ENCODE peak calls at places on chromosomes 6 and 20, in eight cellular contexts. One of them, this sample, is unnamed.
A peak's percentile ranks its signal among the peaks of the same experiment; 100 is the strongest.

GRCh38 chr20:23879811-23880374 is 345 bp upstream of the CST5 start:
- DNase-seq in pancreas: no peak
- DNase-seq in lower lobe of right lung: peak; percentile 60
- DNase-seq in A549: no peak
- DNase-seq in brain microvascular endothelial cell: no peak
- DNase-seq in right cardiac atrium: no peak
- DNase-seq in upper lobe of left lung: peak; percentile 46
- DNase-seq in ascending aorta: no peak
- DNase-seq in this sample: no peak

GRCh38 chr6:157592566-157592965 is 211.6 kb downstream of the ZDHHC14 start:
- DNase-seq in pancreas: no peak
- DNase-seq in lower lobe of right lung: no peak
- DNase-seq in A549: no peak
- DNase-seq in brain microvascular endothelial cell: no peak
- DNase-seq in right cardiac atrium: no peak
- DNase-seq in upper lobe of left lung: no peak
- DNase-seq in ascending aorta: no peak
- DNase-seq in this sample: no peak

GRCh38 chr20:3101737-3102574 is 17.4 kb upstream of the AVP start:
- DNase-seq in pancreas: no peak
- DNase-seq in lower lobe of right lung: no peak
- DNase-seq in A549: no peak
- DNase-seq in brain microvascular endothelial cell: no peak
- DNase-seq in right cardiac atrium: no peak
- DNase-seq in upper lobe of left lung: peak; percentile 31
- DNase-seq in ascending aorta: no peak
- DNase-seq in this sample: no peak

GRCh38 chr20:14477125-14477524 is 139.7 kb upstream of the FLRT3 start:
- DNase-seq in pancreas: no peak
- DNase-seq in lower lobe of right lung: no peak
- DNase-seq in A549: no peak
- DNase-seq in brain microvascular endothelial cell: peak; percentile 57
- DNase-seq in right cardiac atrium: no peak
- DNase-seq in upper lobe of left lung: no peak
- DNase-seq in ascending aorta: no peak
- DNase-seq in this sample: peak; percentile 17

GRCh38 chr6:14707971-14708465 is 537.9 kb upstream of the JARID2 start:
- DNase-seq in pancreas: no peak
- DNase-seq in lower lobe of right lung: no peak
- DNase-seq in A549: no peak
- DNase-seq in brain microvascular endothelial cell: no peak
- DNase-seq in right cardiac atrium: no peak
- DNase-seq in upper lobe of left lung: no peak
- DNase-seq in ascending aorta: no peak
- DNase-seq in this sample: no peak

GRCh38 chr6:38750968-38751615 is 36.0 kb downstream of the DNAH8 start:
- DNase-seq in pancreas: no peak
- DNase-seq in lower lobe of right lung: no peak
- DNase-seq in A549: no peak
- DNase-seq in brain microvascular endothelial cell: no peak
- DNase-seq in right cardiac atrium: no peak
- DNase-seq in upper lobe of left lung: no peak
- DNase-seq in ascending aorta: no peak
- DNase-seq in this sample: no peak

GRCh38 chr20:48471734-48472408 is 355.9 kb downstream of the PREX1 start:
- DNase-seq in pancreas: no peak
- DNase-seq in lower lobe of right lung: no peak
- DNase-seq in A549: no peak
- DNase-seq in brain microvascular endothelial cell: no peak
- DNase-seq in right cardiac atrium: no peak
- DNase-seq in upper lobe of left lung: no peak
- DNase-seq in ascending aorta: no peak
- DNase-seq in this sample: no peak

GRCh38 chr6:167161895-167162467 is 4.2 kb upstream of the GPR31 start:
- DNase-seq in pancreas: no peak
- DNase-seq in lower lobe of right lung: no peak
- DNase-seq in A549: no peak
- DNase-seq in brain microvascular endothelial cell: no peak
- DNase-seq in right cardiac atrium: no peak
- DNase-seq in upper lobe of left lung: no peak
- DNase-seq in ascending aorta: no peak
- DNase-seq in this sample: no peak

GRCh38 chr6:38915205-38915925 is 133.2 kb upstream of the GLP1R start:
- DNase-seq in pancreas: no peak
- DNase-seq in lower lobe of right lung: no peak
- DNase-seq in A549: no peak
- DNase-seq in brain microvascular endothelial cell: no peak
- DNase-seq in right cardiac atrium: no peak
- DNase-seq in upper lobe of left lung: no peak
- DNase-seq in ascending aorta: no peak
- DNase-seq in this sample: no peak

GRCh38 chr6:161139766-161140553 is 133.9 kb downstream of the AGPAT4 start:
- DNase-seq in pancreas: no peak
- DNase-seq in lower lobe of right lung: no peak
- DNase-seq in A549: no peak
- DNase-seq in brain microvascular endothelial cell: no peak
- DNase-seq in right cardiac atrium: no peak
- DNase-seq in upper lobe of left lung: no peak
- DNase-seq in ascending aorta: no peak
- DNase-seq in this sample: no peak

GRCh38 chr6:140970485-140970884 is 1162.2 kb upstream of the GJE1 start:
- DNase-seq in pancreas: no peak
- DNase-seq in lower lobe of right lung: no peak
- DNase-seq in A549: no peak
- DNase-seq in brain microvascular endothelial cell: no peak
- DNase-seq in right cardiac atrium: no peak
- DNase-seq in upper lobe of left lung: no peak
- DNase-seq in ascending aorta: no peak
- DNase-seq in this sample: no peak

GRCh38 chr6:43856005-43856765 is 86.2 kb downstream of the VEGFA start:
- DNase-seq in pancreas: peak; percentile 79
- DNase-seq in lower lobe of right lung: peak; percentile 68
- DNase-seq in A549: peak; percentile 45
- DNase-seq in brain microvascular endothelial cell: peak; percentile 26
- DNase-seq in right cardiac atrium: no peak
- DNase-seq in upper lobe of left lung: peak; percentile 80
- DNase-seq in ascending aorta: no peak
- DNase-seq in this sample: peak; percentile 36

GRCh38 chr6:160972111-160972510 is 19.5 kb upstream of the MAP3K4 start:
- DNase-seq in pancreas: no peak
- DNase-seq in lower lobe of right lung: no peak
- DNase-seq in A549: no peak
- DNase-seq in brain microvascular endothelial cell: peak; percentile 93
- DNase-seq in right cardiac atrium: no peak
- DNase-seq in upper lobe of left lung: no peak
- DNase-seq in ascending aorta: no peak
- DNase-seq in this sample: peak; percentile 94

GRCh38 chr20:33305591-33306057 is 22.6 kb downstream of the BPIFB1 start:
- DNase-seq in pancreas: no peak
- DNase-seq in lower lobe of right lung: no peak
- DNase-seq in A549: no peak
- DNase-seq in brain microvascular endothelial cell: peak; percentile 2
- DNase-seq in right cardiac atrium: no peak
- DNase-seq in upper lobe of left lung: no peak
- DNase-seq in ascending aorta: no peak
- DNase-seq in this sample: no peak

GRCh38 chr6:110490110-110490509 is 13.7 kb upstream of the SLC22A16 start:
- DNase-seq in pancreas: no peak
- DNase-seq in lower lobe of right lung: no peak
- DNase-seq in A549: no peak
- DNase-seq in brain microvascular endothelial cell: no peak
- DNase-seq in right cardiac atrium: no peak
- DNase-seq in upper lobe of left lung: no peak
- DNase-seq in ascending aorta: no peak
- DNase-seq in this sample: no peak

GRCh38 chr6:9039258-9039657 is 603.9 kb upstream of the SLC35B3 start:
- DNase-seq in pancreas: no peak
- DNase-seq in lower lobe of right lung: no peak
- DNase-seq in A549: no peak
- DNase-seq in brain microvascular endothelial cell: no peak
- DNase-seq in right cardiac atrium: no peak
- DNase-seq in upper lobe of left lung: no peak
- DNase-seq in ascending aorta: no peak
- DNase-seq in this sample: no peak

DNA sequence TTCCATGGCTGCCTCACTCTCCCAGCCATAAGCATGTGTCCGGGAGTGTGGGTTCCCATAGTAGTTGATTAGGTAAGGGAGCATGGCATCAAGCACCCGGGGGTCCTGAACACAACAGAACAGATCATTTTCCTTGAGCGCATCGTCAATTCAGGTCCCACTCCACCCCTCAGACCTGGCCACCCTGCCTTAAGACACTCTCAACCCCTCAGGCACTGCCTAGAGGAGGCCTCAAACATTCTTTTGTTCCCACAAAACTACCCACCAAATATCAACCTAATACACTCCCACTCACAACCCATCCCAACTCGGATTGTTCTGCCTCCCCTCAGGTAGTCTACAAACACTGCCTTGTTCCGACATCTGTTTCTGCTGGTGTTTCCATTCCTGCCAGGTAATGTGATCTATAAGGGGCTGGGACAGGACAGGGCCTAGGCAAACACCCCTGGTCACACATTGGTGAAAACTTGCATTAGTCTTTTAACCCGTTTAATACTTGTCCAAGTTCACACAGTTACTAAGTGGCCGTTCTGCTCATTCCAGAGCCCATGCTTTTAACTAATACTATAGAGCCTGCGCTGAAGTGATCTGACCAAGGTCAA is 1.4 kb downstream of the NFS1 start:
- DNase-seq in pancreas: no peak
- DNase-seq in lower lobe of right lung: no peak
- DNase-seq in A549: no peak
- DNase-seq in brain microvascular endothelial cell: no peak
- DNase-seq in right cardiac atrium: no peak
- DNase-seq in upper lobe of left lung: no peak
- DNase-seq in ascending aorta: no peak
- DNase-seq in this sample: no peak
- H3K4me3 ChIP-seq in pancreas: peak overlapping the region; percentile 89
- H3K4me3 ChIP-seq in lower lobe of right lung: peak overlapping the region; percentile 82
- H3K4me3 ChIP-seq in A549: peak overlapping the region; percentile 90
- H3K4me3 ChIP-seq in brain microvascular endothelial cell: peak overlapping the region; percentile 99
- H3K4me3 ChIP-seq in right cardiac atrium: peak overlapping the region; percentile 53
- H3K4me3 ChIP-seq in upper lobe of left lung: peak overlapping the region; percentile 79
- H3K4me3 ChIP-seq in ascending aorta: peak overlapping the region; percentile 94
- H3K4me3 ChIP-seq in this sample: peak overlapping the region; percentile 91

DNA sequence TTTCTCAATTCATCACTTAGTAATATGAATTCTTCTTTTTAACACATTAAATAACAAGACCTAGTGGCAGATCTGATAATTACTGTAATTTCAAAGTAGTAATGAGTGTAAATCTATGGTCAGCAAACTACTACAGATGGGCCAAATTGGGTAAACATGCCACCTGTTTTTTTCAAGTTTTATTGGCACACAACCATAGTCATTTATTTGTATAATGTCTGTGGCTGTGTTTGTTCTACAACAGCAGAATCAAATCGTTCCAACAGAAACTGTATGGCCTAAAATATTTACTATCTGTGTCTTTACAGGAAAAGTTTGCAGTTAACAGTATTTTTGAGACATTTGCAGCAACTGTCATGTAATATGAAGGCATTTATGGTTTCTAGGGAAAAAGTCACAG is 86.1 kb upstream of the EYA2 start:
- DNase-seq in pancreas: no peak
- DNase-seq in lower lobe of right lung: no peak
- DNase-seq in A549: no peak
- DNase-seq in brain microvascular endothelial cell: no peak
- DNase-seq in right cardiac atrium: no peak
- DNase-seq in upper lobe of left lung: no peak
- DNase-seq in ascending aorta: no peak
- DNase-seq in this sample: no peak
- H3K4me3 ChIP-seq in pancreas: no peak overlapping the region
- H3K4me3 ChIP-seq in lower lobe of right lung: no peak overlapping the region
- H3K4me3 ChIP-seq in A549: no peak overlapping the region
- H3K4me3 ChIP-seq in brain microvascular endothelial cell: no peak overlapping the region
- H3K4me3 ChIP-seq in right cardiac atrium: no peak overlapping the region
- H3K4me3 ChIP-seq in upper lobe of left lung: no peak overlapping the region
- H3K4me3 ChIP-seq in ascending aorta: no peak overlapping the region
- H3K4me3 ChIP-seq in this sample: no peak overlapping the region

GRCh38 chr6:28135393-28135792 is 6.3 kb upstream of the ZKSCAN8 start:
- DNase-seq in pancreas: no peak
- DNase-seq in lower lobe of right lung: no peak
- DNase-seq in A549: no peak
- DNase-seq in brain microvascular endothelial cell: no peak
- DNase-seq in right cardiac atrium: no peak
- DNase-seq in upper lobe of left lung: no peak
- DNase-seq in ascending aorta: no peak
- DNase-seq in this sample: no peak
- H3K4me3 ChIP-seq in pancreas: peak overlapping the region; percentile 71
- H3K4me3 ChIP-seq in lower lobe of right lung: peak overlapping the region; percentile 84
- H3K4me3 ChIP-seq in A549: no peak overlapping the region
- H3K4me3 ChIP-seq in brain microvascular endothelial cell: peak overlapping the region; percentile 68
- H3K4me3 ChIP-seq in right cardiac atrium: peak overlapping the region; percentile 66
- H3K4me3 ChIP-seq in upper lobe of left lung: peak overlapping the region; percentile 87
- H3K4me3 ChIP-seq in ascending aorta: peak overlapping the region; percentile 74
- H3K4me3 ChIP-seq in this sample: no peak overlapping the region

GRCh38 chr6:73655341-73655917 is 1.6 kb upstream of the SLC17A5 start:
- DNase-seq in pancreas: no peak
- DNase-seq in lower lobe of right lung: no peak
- DNase-seq in A549: no peak
- DNase-seq in brain microvascular endothelial cell: no peak
- DNase-seq in right cardiac atrium: no peak
- DNase-seq in upper lobe of left lung: no peak
- DNase-seq in ascending aorta: no peak
- DNase-seq in this sample: no peak
- H3K4me3 ChIP-seq in pancreas: peak overlapping the region; percentile 98
- H3K4me3 ChIP-seq in lower lobe of right lung: peak overlapping the region; percentile 99
- H3K4me3 ChIP-seq in A549: peak overlapping the region; percentile 86
- H3K4me3 ChIP-seq in brain microvascular endothelial cell: no peak overlapping the region
- H3K4me3 ChIP-seq in right cardiac atrium: no peak overlapping the region
- H3K4me3 ChIP-seq in upper lobe of left lung: peak overlapping the region; percentile 94
- H3K4me3 ChIP-seq in ascending aorta: no peak overlapping the region
- H3K4me3 ChIP-seq in this sample: no peak overlapping the region

DNA sequence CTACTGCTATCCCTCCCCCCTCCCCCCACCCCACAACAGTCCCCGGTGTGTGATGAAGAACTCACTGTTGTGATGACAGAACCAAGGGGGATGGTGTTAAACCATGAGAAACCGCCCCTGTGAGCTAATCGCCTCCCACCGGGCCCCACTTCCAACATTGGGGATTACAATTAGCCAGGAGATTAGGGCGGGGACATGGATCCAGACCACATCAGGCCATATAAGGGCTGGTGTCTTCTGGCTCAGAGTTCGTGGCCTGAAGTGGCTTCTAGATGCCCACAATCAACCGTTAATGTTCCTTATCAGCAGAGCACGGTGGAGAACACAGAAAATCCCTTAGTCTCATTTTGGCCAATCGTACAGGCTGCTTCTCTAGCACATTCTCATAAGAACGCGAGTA is 11.0 kb upstream of the MAS1 start:
- DNase-seq in pancreas: no peak
- DNase-seq in lower lobe of right lung: no peak
- DNase-seq in A549: no peak
- DNase-seq in brain microvascular endothelial cell: no peak
- DNase-seq in right cardiac atrium: no peak
- DNase-seq in upper lobe of left lung: peak; percentile 13
- DNase-seq in ascending aorta: no peak
- DNase-seq in this sample: no peak
- H3K4me3 ChIP-seq in pancreas: no peak overlapping the region
- H3K4me3 ChIP-seq in lower lobe of right lung: no peak overlapping the region
- H3K4me3 ChIP-seq in A549: no peak overlapping the region
- H3K4me3 ChIP-seq in brain microvascular endothelial cell: no peak overlapping the region
- H3K4me3 ChIP-seq in right cardiac atrium: no peak overlapping the region
- H3K4me3 ChIP-seq in upper lobe of left lung: no peak overlapping the region
- H3K4me3 ChIP-seq in ascending aorta: no peak overlapping the region
- H3K4me3 ChIP-seq in this sample: no peak overlapping the region

GRCh38 chr6:111870054-111870750 is 3.0 kb downstream of the FYN start:
- DNase-seq in pancreas: no peak
- DNase-seq in lower lobe of right lung: no peak
- DNase-seq in A549: no peak
- DNase-seq in brain microvascular endothelial cell: no peak
- DNase-seq in right cardiac atrium: no peak
- DNase-seq in upper lobe of left lung: no peak
- DNase-seq in ascending aorta: no peak
- DNase-seq in this sample: no peak
- H3K4me3 ChIP-seq in pancreas: no peak overlapping the region
- H3K4me3 ChIP-seq in lower lobe of right lung: peak overlapping the region; percentile 68
- H3K4me3 ChIP-seq in A549: no peak overlapping the region
- H3K4me3 ChIP-seq in brain microvascular endothelial cell: no peak overlapping the region
- H3K4me3 ChIP-seq in right cardiac atrium: peak overlapping the region; percentile 99
- H3K4me3 ChIP-seq in upper lobe of left lung: peak overlapping the region; percentile 82
- H3K4me3 ChIP-seq in ascending aorta: no peak overlapping the region
- H3K4me3 ChIP-seq in this sample: no peak overlapping the region